ENCODE peak calls at places on chromosomes 11 and 22, in six cellular contexts. One of them, this sample, is unnamed.

GRCh38 chr11:6200975-6201374 is 2.0 kb downstream of the OR52W1 start:
- DNase-seq in RWPE2: no peak
- DNase-seq in K562: no peak
- DNase-seq in fibroblast of pulmonary artery: peak
- DNase-seq in uterus: no peak
- DNase-seq in testis: peak
- DNase-seq in this sample: no peak

GRCh38 chr11:57402188-57403066 is 12.0 kb upstream of the PRG2 start:
- DNase-seq in RWPE2: no peak
- DNase-seq in uterus: no peak
- DNase-seq in testis: no peak
- DNase-seq in K562: peak
- DNase-seq in fibroblast of pulmonary artery: no peak
- DNase-seq in this sample: no peak

GRCh38 chr11:1559103-1559951 is 12.7 kb downstream of the DUSP8 start:
- DNase-seq in uterus: peak
- DNase-seq in fibroblast of pulmonary artery: peak
- DNase-seq in RWPE2: peak
- DNase-seq in K562: no peak
- DNase-seq in testis: peak
- DNase-seq in this sample: no peak

GRCh38 chr11:64566915-64567882 is 23.8 kb upstream of the SLC22A12 start:
- DNase-seq in fibroblast of pulmonary artery: no peak
- DNase-seq in uterus: no peak
- DNase-seq in K562: no peak
- DNase-seq in testis: no peak
- DNase-seq in RWPE2: peak
- DNase-seq in this sample: no peak

GRCh38 chr22:30634477-30635233 is 926 bp upstream of the SLC35E4 start:
- DNase-seq in K562: peak
- DNase-seq in uterus: peak
- DNase-seq in fibroblast of pulmonary artery: peak
- DNase-seq in testis: peak
- DNase-seq in RWPE2: peak
- DNase-seq in this sample: peak

GRCh38 chr22:32777997-32778396 is 23.5 kb upstream of the TIMP3 start:
- DNase-seq in uterus: no peak
- DNase-seq in K562: no peak
- DNase-seq in RWPE2: no peak
- DNase-seq in fibroblast of pulmonary artery: no peak
- DNase-seq in testis: no peak
- DNase-seq in this sample: no peak

GRCh38 chr11:118002010-118002540 is 15.9 kb downstream of the IL10RA start:
- DNase-seq in fibroblast of pulmonary artery: no peak
- DNase-seq in K562: peak
- DNase-seq in uterus: no peak
- DNase-seq in RWPE2: no peak
- DNase-seq in testis: no peak
- DNase-seq in this sample: no peak

GRCh38 chr11:93935826-93936225 is 85.3 kb upstream of the HEPHL1 start:
- DNase-seq in K562: no peak
- DNase-seq in uterus: no peak
- DNase-seq in fibroblast of pulmonary artery: no peak
- DNase-seq in testis: no peak
- DNase-seq in RWPE2: no peak
- DNase-seq in this sample: no peak

GRCh38 chr22:29062286-29062949 is 787 bp upstream of the C22orf31 start:
- DNase-seq in fibroblast of pulmonary artery: peak
- DNase-seq in testis: no peak
- DNase-seq in K562: no peak
- DNase-seq in uterus: no peak
- DNase-seq in RWPE2: no peak
- DNase-seq in this sample: no peak

GRCh38 chr11:63871962-63872832 is 33.3 kb downstream of the MARK2 start:
- DNase-seq in RWPE2: peak
- DNase-seq in uterus: peak
- DNase-seq in K562: peak
- DNase-seq in testis: peak
- DNase-seq in fibroblast of pulmonary artery: peak
- DNase-seq in this sample: peak

GRCh38 chr22:37416806-37417205 is 10.5 kb downstream of the ELFN2 start:
- DNase-seq in K562: no peak
- DNase-seq in fibroblast of pulmonary artery: no peak
- DNase-seq in testis: peak
- DNase-seq in uterus: no peak
- DNase-seq in RWPE2: no peak
- DNase-seq in this sample: no peak

GRCh38 chr11:422249-422656 is 7.5 kb upstream of the SIGIRR start:
- DNase-seq in uterus: no peak
- DNase-seq in RWPE2: peak
- DNase-seq in fibroblast of pulmonary artery: no peak
- DNase-seq in K562: peak
- DNase-seq in testis: no peak
- DNase-seq in this sample: no peak

GRCh38 chr11:131977854-131978253 is 607.4 kb downstream of the NTM start:
- DNase-seq in testis: no peak
- DNase-seq in uterus: no peak
- DNase-seq in RWPE2: no peak
- DNase-seq in fibroblast of pulmonary artery: peak
- DNase-seq in K562: no peak
- DNase-seq in this sample: no peak

GRCh38 chr22:49429066-49429465 is 398.6 kb downstream of the BRD1 start:
- DNase-seq in fibroblast of pulmonary artery: no peak
- DNase-seq in K562: no peak
- DNase-seq in uterus: no peak
- DNase-seq in testis: no peak
- DNase-seq in RWPE2: no peak
- DNase-seq in this sample: no peak

GRCh38 chr22:19503367-19503766 is 20.8 kb downstream of the CLDN5 start:
- DNase-seq in fibroblast of pulmonary artery: no peak
- DNase-seq in uterus: no peak
- DNase-seq in testis: no peak
- DNase-seq in RWPE2: no peak
- DNase-seq in K562: no peak
- DNase-seq in this sample: no peak

GRCh38 chr11:116059909-116060308 is 555.7 kb upstream of the CADM1 start:
- DNase-seq in RWPE2: no peak
- DNase-seq in testis: no peak
- DNase-seq in uterus: no peak
- DNase-seq in K562: no peak
- DNase-seq in fibroblast of pulmonary artery: no peak
- DNase-seq in this sample: no peak

GRCh38 chr11:73140213-73141030 is 1.7 kb downstream of the FCHSD2 start:
- DNase-seq in uterus: peak
- DNase-seq in fibroblast of pulmonary artery: peak
- DNase-seq in K562: no peak
- DNase-seq in testis: peak
- DNase-seq in RWPE2: no peak
- DNase-seq in this sample: no peak

GRCh38 chr11:126874831-126875230 is 125.7 kb downstream of the KIRREL3 start:
- DNase-seq in RWPE2: no peak
- DNase-seq in testis: no peak
- DNase-seq in K562: peak
- DNase-seq in uterus: no peak
- DNase-seq in fibroblast of pulmonary artery: no peak
- DNase-seq in this sample: no peak
- TF ChIP-seq CTCF in RWPE2: no peak
- TF ChIP-seq CTCF in testis: no peak
- TF ChIP-seq CTCF in K562: peak
- TF ChIP-seq CTCF in uterus: no peak
- TF ChIP-seq CTCF in fibroblast of pulmonary artery: no peak
- TF ChIP-seq CTCF in this sample: peak

GRCh38 chr11:61295596-61295926 is 445 bp upstream of the VWCE start:
- DNase-seq in RWPE2: no peak
- DNase-seq in testis: no peak
- DNase-seq in K562: no peak
- DNase-seq in fibroblast of pulmonary artery: no peak
- DNase-seq in uterus: no peak
- DNase-seq in this sample: no peak
- H3K4me3 ChIP-seq in RWPE2: no peak
- H3K4me3 ChIP-seq in testis: peak
- H3K4me3 ChIP-seq in K562: no peak
- H3K4me3 ChIP-seq in fibroblast of pulmonary artery: peak
- H3K4me3 ChIP-seq in uterus: no peak
- H3K4me3 ChIP-seq in this sample: peak

GRCh38 chr11:102783720-102784119 is 3.3 kb upstream of the MMP10 start:
- DNase-seq in fibroblast of pulmonary artery: no peak
- DNase-seq in RWPE2: peak
- DNase-seq in testis: no peak
- DNase-seq in K562: no peak
- DNase-seq in uterus: no peak
- DNase-seq in this sample: no peak

GRCh38 chr11:102780491-102780918 is at the start of gene MMP10:
- DNase-seq in uterus: no peak
- DNase-seq in K562: no peak
- DNase-seq in fibroblast of pulmonary artery: peak
- DNase-seq in RWPE2: no peak
- DNase-seq in testis: no peak
- DNase-seq in this sample: no peak

GRCh38 chr11:102783016-102783415 is 2.6 kb upstream of the MMP10 start:
- DNase-seq in uterus: no peak
- DNase-seq in testis: no peak
- DNase-seq in K562: no peak
- DNase-seq in fibroblast of pulmonary artery: no peak
- DNase-seq in RWPE2: no peak
- DNase-seq in this sample: no peak

GRCh38 chr11:102788334-102789035 is 8.1 kb upstream of the MMP10 start:
- DNase-seq in uterus: no peak
- DNase-seq in testis: no peak
- DNase-seq in K562: no peak
- DNase-seq in fibroblast of pulmonary artery: no peak
- DNase-seq in RWPE2: no peak
- DNase-seq in this sample: no peak

DNA sequence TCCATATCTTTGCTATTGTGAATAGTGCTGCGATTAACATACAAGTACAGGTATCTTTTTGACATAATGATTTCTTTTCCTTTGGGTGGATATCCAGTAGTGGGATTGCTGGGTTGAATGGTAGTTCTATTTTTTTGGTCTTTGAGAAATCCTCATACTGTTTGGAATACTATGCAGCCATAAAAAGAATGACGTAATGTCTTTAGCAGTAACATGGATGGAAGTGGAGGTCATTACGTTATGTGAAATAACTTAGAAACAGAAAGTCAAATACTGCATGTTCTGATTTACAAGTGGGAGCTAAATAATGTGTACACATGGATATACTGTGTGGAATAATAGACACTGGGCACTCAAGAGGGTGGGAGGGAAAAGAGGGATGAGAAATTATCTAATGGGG is 4.0 kb upstream of the MMP10 start:
- DNase-seq in testis: no peak
- DNase-seq in K562: no peak
- DNase-seq in uterus: no peak
- DNase-seq in fibroblast of pulmonary artery: no peak
- DNase-seq in RWPE2: no peak
- DNase-seq in this sample: no peak
- TF ChIP-seq CTCF in testis: no peak
- TF ChIP-seq CTCF in K562: no peak
- TF ChIP-seq CTCF in uterus: no peak
- TF ChIP-seq CTCF in fibroblast of pulmonary artery: no peak
- TF ChIP-seq CTCF in RWPE2: no peak
- TF ChIP-seq CTCF in this sample: no peak

GRCh38 chr11:4102711-4103110 is 8.1 kb downstream of the RRM1 start:
- DNase-seq in K562: no peak
- DNase-seq in uterus: no peak
- DNase-seq in fibroblast of pulmonary artery: no peak
- DNase-seq in testis: no peak
- DNase-seq in RWPE2: no peak
- DNase-seq in this sample: no peak
- H3K4me3 ChIP-seq in K562: no peak
- H3K4me3 ChIP-seq in uterus: no peak
- H3K4me3 ChIP-seq in fibroblast of pulmonary artery: no peak
- H3K4me3 ChIP-seq in testis: no peak
- H3K4me3 ChIP-seq in RWPE2: no peak
- H3K4me3 ChIP-seq in this sample: no peak

DNA sequence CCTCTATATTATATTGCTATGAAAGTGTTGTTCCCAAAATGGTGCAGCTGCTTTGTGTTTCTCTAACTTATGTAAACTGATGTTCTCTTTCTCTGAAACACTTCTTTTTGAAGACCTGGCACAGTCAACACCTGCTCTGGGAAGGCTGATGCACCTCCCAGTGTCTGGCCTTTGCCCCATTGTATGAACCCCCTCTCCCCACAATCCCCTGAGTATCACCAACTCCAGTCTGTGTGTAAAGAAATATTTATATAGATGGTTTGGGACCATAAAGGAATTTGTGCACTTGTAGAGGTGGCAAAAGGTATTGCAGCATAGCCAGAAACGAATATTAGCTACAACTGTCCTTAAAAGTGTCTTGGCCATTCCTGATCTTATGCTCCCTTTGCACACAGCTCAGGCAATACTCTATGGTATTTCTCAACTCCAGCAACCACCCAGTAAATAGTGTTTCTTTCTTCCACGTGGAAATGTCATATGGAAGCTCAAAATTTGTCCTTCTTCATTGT is 365.2 kb upstream of the DDI1 start:
- DNase-seq in fibroblast of pulmonary artery: no peak
- DNase-seq in K562: no peak
- DNase-seq in uterus: no peak
- DNase-seq in testis: no peak
- DNase-seq in RWPE2: no peak
- DNase-seq in this sample: no peak
- TF ChIP-seq CTCF in fibroblast of pulmonary artery: peak
- TF ChIP-seq CTCF in K562: no peak
- TF ChIP-seq CTCF in uterus: no peak
- TF ChIP-seq CTCF in testis: peak
- TF ChIP-seq CTCF in RWPE2: no peak
- TF ChIP-seq CTCF in this sample: peak

GRCh38 chr22:12601870-12602779 is 2925.9 kb upstream of the OR11H1 start:
- DNase-seq in K562: peak
- DNase-seq in testis: peak
- DNase-seq in RWPE2: peak
- DNase-seq in uterus: no peak
- DNase-seq in fibroblast of pulmonary artery: no peak
- DNase-seq in this sample: no peak
- H3K4me3 ChIP-seq in K562: peak
- H3K4me3 ChIP-seq in testis: peak
- H3K4me3 ChIP-seq in RWPE2: no peak
- H3K4me3 ChIP-seq in uterus: no peak
- H3K4me3 ChIP-seq in fibroblast of pulmonary artery: no peak
- H3K4me3 ChIP-seq in this sample: no peak

GRCh38 chr11:125229006-125229405 is 64.5 kb downstream of the PKNOX2 start:
- DNase-seq in testis: no peak
- DNase-seq in K562: no peak
- DNase-seq in RWPE2: no peak
- DNase-seq in uterus: no peak
- DNase-seq in fibroblast of pulmonary artery: no peak
- DNase-seq in this sample: no peak
- TF ChIP-seq CTCF in testis: no peak
- TF ChIP-seq CTCF in K562: no peak
- TF ChIP-seq CTCF in RWPE2: no peak
- TF ChIP-seq CTCF in uterus: no peak
- TF ChIP-seq CTCF in fibroblast of pulmonary artery: no peak
- TF ChIP-seq CTCF in this sample: no peak

DNA sequence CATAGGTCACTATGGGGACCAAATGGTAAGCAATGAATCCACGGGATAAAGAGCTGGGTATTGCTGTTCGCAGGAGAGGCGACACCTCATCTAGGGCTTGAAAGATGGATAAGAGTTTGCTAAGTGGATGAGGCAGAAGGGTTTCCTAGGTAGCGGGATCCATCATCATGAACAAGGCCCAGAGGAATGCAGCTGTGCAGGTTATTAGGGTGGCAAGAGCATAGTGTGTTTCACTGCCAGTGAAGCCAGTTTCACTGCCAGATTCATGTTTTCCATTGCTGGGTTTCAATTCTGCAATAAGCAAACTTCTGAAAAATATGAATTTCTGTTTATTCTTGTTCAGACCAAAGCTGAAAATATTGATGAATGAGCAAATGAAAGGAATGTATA is 27.2 kb downstream of the WEE1 start:
- DNase-seq in K562: no peak
- DNase-seq in uterus: no peak
- DNase-seq in testis: no peak
- DNase-seq in fibroblast of pulmonary artery: no peak
- DNase-seq in RWPE2: no peak
- DNase-seq in this sample: peak
- H3K4me3 ChIP-seq in K562: no peak
- H3K4me3 ChIP-seq in uterus: no peak
- H3K4me3 ChIP-seq in testis: no peak
- H3K4me3 ChIP-seq in fibroblast of pulmonary artery: no peak
- H3K4me3 ChIP-seq in RWPE2: no peak
- H3K4me3 ChIP-seq in this sample: peak